ENCODE peak calls at places on chromosomes 13 and 19, in ten cellular contexts. One of them, this sample, is unnamed.

GRCh38 chr19:44725251-44725650 is 23.3 kb upstream of the BCL3 start:
- DNase-seq in hypothalamus: no peak
- DNase-seq in NCI-H1105 treated with DMSO at 0.1 percent for 48 hours: no peak
- DNase-seq in ascending aorta: no peak
- DNase-seq in ureter: no peak
- DNase-seq in body of pancreas: peak
- DNase-seq in D341Med: peak
- DNase-seq in activated T-cell treated with anti-CD3 and anti-CD28 coated beads for 4 hours: no peak
- DNase-seq in ELF-1: no peak
- DNase-seq in neural progenitor cell: no peak
- DNase-seq in this sample: no peak

GRCh38 chr13:106138620-106139019 is 396.8 kb downstream of the EFNB2 start:
- DNase-seq in activated T-cell treated with anti-CD3 and anti-CD28 coated beads for 4 hours: no peak
- DNase-seq in neural progenitor cell: no peak
- DNase-seq in body of pancreas: no peak
- DNase-seq in D341Med: no peak
- DNase-seq in ureter: no peak
- DNase-seq in NCI-H1105 treated with DMSO at 0.1 percent for 48 hours: no peak
- DNase-seq in ELF-1: no peak
- DNase-seq in ascending aorta: no peak
- DNase-seq in hypothalamus: no peak
- DNase-seq in this sample: no peak

GRCh38 chr19:46487802-46488445 is 7.7 kb downstream of the PNMA8B start:
- DNase-seq in D341Med: peak
- DNase-seq in neural progenitor cell: peak
- DNase-seq in ureter: peak
- DNase-seq in activated T-cell treated with anti-CD3 and anti-CD28 coated beads for 4 hours: peak
- DNase-seq in ascending aorta: no peak
- DNase-seq in NCI-H1105 treated with DMSO at 0.1 percent for 48 hours: peak
- DNase-seq in body of pancreas: peak
- DNase-seq in hypothalamus: peak
- DNase-seq in ELF-1: peak
- DNase-seq in this sample: peak

GRCh38 chr13:107767119-107767518 is 448.2 kb downstream of the LIG4 start:
- DNase-seq in body of pancreas: no peak
- DNase-seq in ascending aorta: no peak
- DNase-seq in NCI-H1105 treated with DMSO at 0.1 percent for 48 hours: peak
- DNase-seq in activated T-cell treated with anti-CD3 and anti-CD28 coated beads for 4 hours: no peak
- DNase-seq in ureter: no peak
- DNase-seq in neural progenitor cell: no peak
- DNase-seq in ELF-1: no peak
- DNase-seq in hypothalamus: no peak
- DNase-seq in D341Med: no peak
- DNase-seq in this sample: no peak

GRCh38 chr19:50644315-50644915 is 4.7 kb upstream of the SYT3 start:
- DNase-seq in body of pancreas: no peak
- DNase-seq in hypothalamus: no peak
- DNase-seq in ureter: no peak
- DNase-seq in ascending aorta: no peak
- DNase-seq in activated T-cell treated with anti-CD3 and anti-CD28 coated beads for 4 hours: no peak
- DNase-seq in NCI-H1105 treated with DMSO at 0.1 percent for 48 hours: no peak
- DNase-seq in ELF-1: no peak
- DNase-seq in neural progenitor cell: no peak
- DNase-seq in D341Med: no peak
- DNase-seq in this sample: no peak

GRCh38 chr13:97295279-97296182 is 73.4 kb downstream of the MBNL2 start:
- DNase-seq in NCI-H1105 treated with DMSO at 0.1 percent for 48 hours: no peak
- DNase-seq in ascending aorta: no peak
- DNase-seq in hypothalamus: no peak
- DNase-seq in neural progenitor cell: no peak
- DNase-seq in activated T-cell treated with anti-CD3 and anti-CD28 coated beads for 4 hours: no peak
- DNase-seq in ELF-1: no peak
- DNase-seq in body of pancreas: no peak
- DNase-seq in ureter: no peak
- DNase-seq in D341Med: no peak
- DNase-seq in this sample: no peak

GRCh38 chr19:14561832-14562351 is 10.0 kb downstream of the NDUFB7 start:
- DNase-seq in hypothalamus: no peak
- DNase-seq in ascending aorta: no peak
- DNase-seq in D341Med: peak
- DNase-seq in activated T-cell treated with anti-CD3 and anti-CD28 coated beads for 4 hours: no peak
- DNase-seq in body of pancreas: peak
- DNase-seq in neural progenitor cell: no peak
- DNase-seq in ureter: no peak
- DNase-seq in ELF-1: peak
- DNase-seq in NCI-H1105 treated with DMSO at 0.1 percent for 48 hours: no peak
- DNase-seq in this sample: no peak

GRCh38 chr19:12047868-12048267 is 4.9 kb downstream of the ZNF878 start:
- DNase-seq in body of pancreas: no peak
- DNase-seq in hypothalamus: no peak
- DNase-seq in activated T-cell treated with anti-CD3 and anti-CD28 coated beads for 4 hours: no peak
- DNase-seq in D341Med: no peak
- DNase-seq in ureter: no peak
- DNase-seq in ELF-1: no peak
- DNase-seq in ascending aorta: no peak
- DNase-seq in neural progenitor cell: no peak
- DNase-seq in NCI-H1105 treated with DMSO at 0.1 percent for 48 hours: no peak
- DNase-seq in this sample: no peak

GRCh38 chr13:50701469-50701868 is 142.0 kb downstream of the DLEU7 start:
- DNase-seq in neural progenitor cell: no peak
- DNase-seq in hypothalamus: no peak
- DNase-seq in activated T-cell treated with anti-CD3 and anti-CD28 coated beads for 4 hours: no peak
- DNase-seq in body of pancreas: no peak
- DNase-seq in ascending aorta: no peak
- DNase-seq in ELF-1: no peak
- DNase-seq in ureter: no peak
- DNase-seq in D341Med: no peak
- DNase-seq in NCI-H1105 treated with DMSO at 0.1 percent for 48 hours: no peak
- DNase-seq in this sample: no peak

GRCh38 chr13:35621989-35622388 is 145.5 kb upstream of the MAB21L1 start:
- DNase-seq in neural progenitor cell: no peak
- DNase-seq in NCI-H1105 treated with DMSO at 0.1 percent for 48 hours: no peak
- DNase-seq in body of pancreas: no peak
- DNase-seq in D341Med: no peak
- DNase-seq in ureter: no peak
- DNase-seq in hypothalamus: no peak
- DNase-seq in ascending aorta: no peak
- DNase-seq in activated T-cell treated with anti-CD3 and anti-CD28 coated beads for 4 hours: no peak
- DNase-seq in ELF-1: peak
- DNase-seq in this sample: no peak

GRCh38 chr13:104782741-104783140 is 1716.5 kb upstream of the SLC10A2 start:
- DNase-seq in activated T-cell treated with anti-CD3 and anti-CD28 coated beads for 4 hours: no peak
- DNase-seq in neural progenitor cell: no peak
- DNase-seq in NCI-H1105 treated with DMSO at 0.1 percent for 48 hours: no peak
- DNase-seq in D341Med: no peak
- DNase-seq in ascending aorta: no peak
- DNase-seq in ELF-1: no peak
- DNase-seq in ureter: no peak
- DNase-seq in hypothalamus: no peak
- DNase-seq in body of pancreas: no peak
- DNase-seq in this sample: no peak

GRCh38 chr19:39417463-39418181 is 5.2 kb downstream of the PLEKHG2 start:
- DNase-seq in hypothalamus: no peak
- DNase-seq in body of pancreas: no peak
- DNase-seq in ascending aorta: no peak
- DNase-seq in ELF-1: no peak
- DNase-seq in D341Med: no peak
- DNase-seq in neural progenitor cell: no peak
- DNase-seq in ureter: no peak
- DNase-seq in activated T-cell treated with anti-CD3 and anti-CD28 coated beads for 4 hours: no peak
- DNase-seq in NCI-H1105 treated with DMSO at 0.1 percent for 48 hours: no peak
- DNase-seq in this sample: no peak

GRCh38 chr13:30463820-30464495 is 1.8 kb downstream of the HMGB1 start:
- DNase-seq in D341Med: peak
- DNase-seq in ELF-1: peak
- DNase-seq in ureter: peak
- DNase-seq in NCI-H1105 treated with DMSO at 0.1 percent for 48 hours: peak
- DNase-seq in body of pancreas: peak
- DNase-seq in ascending aorta: no peak
- DNase-seq in neural progenitor cell: no peak
- DNase-seq in activated T-cell treated with anti-CD3 and anti-CD28 coated beads for 4 hours: peak
- DNase-seq in hypothalamus: peak
- DNase-seq in this sample: no peak

GRCh38 chr19:15928321-15928720 is 6.0 kb downstream of the CYP4F11 start:
- DNase-seq in hypothalamus: no peak
- DNase-seq in ureter: no peak
- DNase-seq in body of pancreas: no peak
- DNase-seq in activated T-cell treated with anti-CD3 and anti-CD28 coated beads for 4 hours: no peak
- DNase-seq in D341Med: no peak
- DNase-seq in ascending aorta: no peak
- DNase-seq in neural progenitor cell: no peak
- DNase-seq in NCI-H1105 treated with DMSO at 0.1 percent for 48 hours: no peak
- DNase-seq in ELF-1: no peak
- DNase-seq in this sample: no peak